ENCODE peak calls at places on chromosome 9, in four cellular contexts. One of them, this sample, is unnamed. For H3K4me1 and H3K9me3, the result is how much of the 10 kb centered on the place peaks cover.

GRCh38 chr9:677461-678097 is 163.9 kb upstream of the DMRT1 start:
- DNase-seq in esophagus squamous epithelium: no peak
- DNase-seq in gastrocnemius medialis: no peak
- DNase-seq in stomach: no peak
- DNase-seq in this sample: no peak

GRCh38 chr9:129761901-129762359 is 9.1 kb upstream of the PTGES start:
- DNase-seq in esophagus squamous epithelium: no peak
- DNase-seq in gastrocnemius medialis: no peak
- DNase-seq in stomach: no peak
- DNase-seq in this sample: no peak

GRCh38 chr9:21989440-21990189 is 4.6 kb downstream of the CDKN2A start:
- DNase-seq in gastrocnemius medialis: no peak
- DNase-seq in esophagus squamous epithelium: no peak
- DNase-seq in stomach: no peak
- DNase-seq in this sample: no peak

GRCh38 chr9:117008461-117008860 is 321.4 kb downstream of the TRIM32 start:
- DNase-seq in esophagus squamous epithelium: no peak
- DNase-seq in gastrocnemius medialis: no peak
- DNase-seq in stomach: no peak
- DNase-seq in this sample: no peak

GRCh38 chr9:133702798-133703570 is 35.2 kb downstream of the SARDH start:
- DNase-seq in stomach: no peak
- DNase-seq in esophagus squamous epithelium: no peak
- DNase-seq in gastrocnemius medialis: no peak
- DNase-seq in this sample: no peak

GRCh38 chr9:20630241-20630943 is 8.1 kb upstream of the MLLT3 start:
- DNase-seq in gastrocnemius medialis: no peak
- DNase-seq in stomach: no peak
- DNase-seq in esophagus squamous epithelium: no peak
- DNase-seq in this sample: no peak

GRCh38 chr9:124390812-124391658 is 24.2 kb downstream of the PSMB7 start:
- DNase-seq in esophagus squamous epithelium: no peak
- DNase-seq in stomach: no peak
- DNase-seq in gastrocnemius medialis: no peak
- DNase-seq in this sample: no peak

GRCh38 chr9:37840560-37841194 is 40.1 kb downstream of the DCAF10 start:
- DNase-seq in stomach: no peak
- DNase-seq in gastrocnemius medialis: no peak
- DNase-seq in esophagus squamous epithelium: no peak
- DNase-seq in this sample: no peak

GRCh38 chr9:104982543-104982942 is 54.6 kb upstream of the ABCA1 start:
- DNase-seq in esophagus squamous epithelium: no peak
- DNase-seq in gastrocnemius medialis: no peak
- DNase-seq in stomach: peak
- DNase-seq in this sample: no peak

GRCh38 chr9:73151653-73152382 is at the start of gene ANXA1:
- DNase-seq in gastrocnemius medialis: no peak
- DNase-seq in stomach: no peak
- DNase-seq in esophagus squamous epithelium: no peak
- DNase-seq in this sample: no peak

GRCh38 chr9:4850611-4851010 is 57.9 kb downstream of the RCL1 start:
- DNase-seq in gastrocnemius medialis: peak
- DNase-seq in esophagus squamous epithelium: no peak
- DNase-seq in stomach: no peak
- DNase-seq in this sample: no peak

GRCh38 chr9:120730661-120731514 is 16.6 kb upstream of the MEGF9 start:
- DNase-seq in esophagus squamous epithelium: no peak
- DNase-seq in gastrocnemius medialis: no peak
- DNase-seq in stomach: peak
- DNase-seq in this sample: no peak

GRCh38 chr9:1456301-1456999 is 406.3 kb downstream of the DMRT2 start:
- DNase-seq in esophagus squamous epithelium: no peak
- DNase-seq in stomach: no peak
- DNase-seq in gastrocnemius medialis: no peak
- DNase-seq in this sample: no peak

GRCh38 chr9:4349841-4350418 is 50.1 kb upstream of the GLIS3 start:
- DNase-seq in esophagus squamous epithelium: no peak
- DNase-seq in stomach: no peak
- DNase-seq in gastrocnemius medialis: no peak
- DNase-seq in this sample: no peak

GRCh38 chr9:123216387-123216786 is 52.0 kb downstream of the STRBP start:
- DNase-seq in gastrocnemius medialis: no peak
- DNase-seq in stomach: no peak
- DNase-seq in esophagus squamous epithelium: no peak
- DNase-seq in this sample: no peak

GRCh38 chr9:93098236-93098946 is 2.4 kb downstream of the CARD19 start:
- DNase-seq in stomach: peak
- DNase-seq in gastrocnemius medialis: peak
- DNase-seq in esophagus squamous epithelium: peak
- DNase-seq in this sample: no peak

GRCh38 chr9:35258665-35259474 is 97.1 kb downstream of the UNC13B start:
- DNase-seq in esophagus squamous epithelium: no peak
- DNase-seq in gastrocnemius medialis: peak
- DNase-seq in stomach: peak
- DNase-seq in this sample: peak

GRCh38 chr9:115169003-115169402 is 51.0 kb upstream of the TNC start:
- DNase-seq in gastrocnemius medialis: no peak
- DNase-seq in esophagus squamous epithelium: no peak
- DNase-seq in stomach: no peak
- DNase-seq in this sample: no peak

GRCh38 chr9:115164511-115164974 is 46.6 kb upstream of the TNC start:
- DNase-seq in stomach: no peak
- DNase-seq in esophagus squamous epithelium: no peak
- DNase-seq in gastrocnemius medialis: no peak
- DNase-seq in this sample: no peak

GRCh38 chr9:115162946-115163345 is 45.0 kb upstream of the TNC start:
- DNase-seq in stomach: no peak
- DNase-seq in gastrocnemius medialis: no peak
- DNase-seq in esophagus squamous epithelium: no peak
- DNase-seq in this sample: no peak

GRCh38 chr9:115167175-115167574 is 49.2 kb upstream of the TNC start:
- DNase-seq in gastrocnemius medialis: no peak
- DNase-seq in stomach: no peak
- DNase-seq in esophagus squamous epithelium: no peak
- DNase-seq in this sample: no peak

GRCh38 chr9:115165233-115165632 is 47.3 kb upstream of the TNC start:
- DNase-seq in esophagus squamous epithelium: no peak
- DNase-seq in stomach: no peak
- DNase-seq in gastrocnemius medialis: no peak
- DNase-seq in this sample: no peak
- H3K4me1 ChIP-seq in esophagus squamous epithelium: under half
- H3K4me1 ChIP-seq in stomach: under half
- H3K4me1 ChIP-seq in gastrocnemius medialis: under half
- H3K4me1 ChIP-seq in this sample: under half

GRCh38 chr9:2780326-2780725 is 63.0 kb downstream of the KCNV2 start:
- DNase-seq in stomach: no peak
- DNase-seq in esophagus squamous epithelium: no peak
- DNase-seq in gastrocnemius medialis: no peak
- DNase-seq in this sample: no peak

GRCh38 chr9:2781336-2781735 is 62.6 kb downstream of the PUM3 start:
- DNase-seq in stomach: no peak
- DNase-seq in gastrocnemius medialis: no peak
- DNase-seq in esophagus squamous epithelium: no peak
- DNase-seq in this sample: no peak

GRCh38 chr9:2780846-2781245 is 63.0 kb downstream of the PUM3 start:
- DNase-seq in gastrocnemius medialis: no peak
- DNase-seq in esophagus squamous epithelium: no peak
- DNase-seq in stomach: no peak
- DNase-seq in this sample: no peak

GRCh38 chr9:2777454-2777853 is 60.1 kb downstream of the KCNV2 start:
- DNase-seq in esophagus squamous epithelium: no peak
- DNase-seq in stomach: no peak
- DNase-seq in gastrocnemius medialis: no peak
- DNase-seq in this sample: no peak

DNA sequence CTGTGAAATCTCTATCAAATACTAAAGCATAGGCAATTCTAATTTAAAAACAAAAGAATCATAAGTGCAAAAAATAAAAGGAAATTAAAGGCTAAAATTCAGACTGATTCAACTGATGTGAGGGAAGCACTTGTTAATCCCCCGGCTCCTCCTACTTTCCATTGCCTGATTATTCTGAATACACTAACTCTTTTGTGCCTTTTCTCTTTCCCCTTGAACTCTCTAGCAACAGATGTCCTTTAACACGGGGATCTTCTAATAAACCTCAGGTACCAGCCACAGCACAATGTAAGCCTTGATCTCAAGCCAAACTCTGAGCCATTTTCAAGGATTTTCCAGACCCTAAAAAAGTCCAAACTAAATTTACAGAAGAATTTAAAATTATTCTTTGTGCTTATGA is 61.5 kb downstream of the KCNV2 start:
- DNase-seq in gastrocnemius medialis: no peak
- DNase-seq in stomach: no peak
- DNase-seq in esophagus squamous epithelium: no peak
- DNase-seq in this sample: no peak
- H3K9me3 ChIP-seq in gastrocnemius medialis: under half
- H3K9me3 ChIP-seq in stomach: under half
- H3K9me3 ChIP-seq in esophagus squamous epithelium: under half
- H3K9me3 ChIP-seq in this sample: under half

GRCh38 chr9:110765926-110766325 is 97.3 kb downstream of the MUSK start:
- DNase-seq in stomach: no peak
- DNase-seq in esophagus squamous epithelium: no peak
- DNase-seq in gastrocnemius medialis: no peak
- DNase-seq in this sample: no peak

GRCh38 chr9:110763568-110763967 is 95.0 kb downstream of the MUSK start:
- DNase-seq in stomach: no peak
- DNase-seq in esophagus squamous epithelium: no peak
- DNase-seq in gastrocnemius medialis: no peak
- DNase-seq in this sample: no peak

GRCh38 chr9:110762783-110763182 is 94.2 kb downstream of the MUSK start:
- DNase-seq in stomach: no peak
- DNase-seq in esophagus squamous epithelium: no peak
- DNase-seq in gastrocnemius medialis: no peak
- DNase-seq in this sample: no peak

GRCh38 chr9:110767559-110768063 is 99.0 kb downstream of the MUSK start:
- DNase-seq in gastrocnemius medialis: peak
- DNase-seq in stomach: no peak
- DNase-seq in esophagus squamous epithelium: no peak
- DNase-seq in this sample: no peak

GRCh38 chr9:110764006-110764405 is 95.4 kb downstream of the MUSK start:
- DNase-seq in gastrocnemius medialis: no peak
- DNase-seq in stomach: no peak
- DNase-seq in esophagus squamous epithelium: no peak
- DNase-seq in this sample: no peak
- H3K4me1 ChIP-seq in gastrocnemius medialis: under half
- H3K4me1 ChIP-seq in stomach: under half
- H3K4me1 ChIP-seq in esophagus squamous epithelium: under half
- H3K4me1 ChIP-seq in this sample: under half

GRCh38 chr9:98642661-98643312 is 65.9 kb downstream of the GABBR2 start:
- DNase-seq in esophagus squamous epithelium: no peak
- DNase-seq in stomach: no peak
- DNase-seq in gastrocnemius medialis: no peak
- DNase-seq in this sample: peak

GRCh38 chr9:98640394-98640793 is 68.3 kb downstream of the GABBR2 start:
- DNase-seq in gastrocnemius medialis: no peak
- DNase-seq in stomach: no peak
- DNase-seq in esophagus squamous epithelium: no peak
- DNase-seq in this sample: no peak

GRCh38 chr9:98644011-98644410 is 64.7 kb downstream of the GABBR2 start:
- DNase-seq in esophagus squamous epithelium: no peak
- DNase-seq in stomach: no peak
- DNase-seq in gastrocnemius medialis: no peak
- DNase-seq in this sample: no peak

GRCh38 chr9:98639133-98639532 is 69.6 kb downstream of the GABBR2 start:
- DNase-seq in esophagus squamous epithelium: no peak
- DNase-seq in gastrocnemius medialis: no peak
- DNase-seq in stomach: no peak
- DNase-seq in this sample: no peak

GRCh38 chr9:98641675-98642074 is 67.1 kb downstream of the GABBR2 start:
- DNase-seq in stomach: no peak
- DNase-seq in esophagus squamous epithelium: no peak
- DNase-seq in gastrocnemius medialis: no peak
- DNase-seq in this sample: no peak
- H3K9me3 ChIP-seq in stomach: under half
- H3K9me3 ChIP-seq in esophagus squamous epithelium: under half
- H3K9me3 ChIP-seq in gastrocnemius medialis: under half
- H3K9me3 ChIP-seq in this sample: under half

DNA sequence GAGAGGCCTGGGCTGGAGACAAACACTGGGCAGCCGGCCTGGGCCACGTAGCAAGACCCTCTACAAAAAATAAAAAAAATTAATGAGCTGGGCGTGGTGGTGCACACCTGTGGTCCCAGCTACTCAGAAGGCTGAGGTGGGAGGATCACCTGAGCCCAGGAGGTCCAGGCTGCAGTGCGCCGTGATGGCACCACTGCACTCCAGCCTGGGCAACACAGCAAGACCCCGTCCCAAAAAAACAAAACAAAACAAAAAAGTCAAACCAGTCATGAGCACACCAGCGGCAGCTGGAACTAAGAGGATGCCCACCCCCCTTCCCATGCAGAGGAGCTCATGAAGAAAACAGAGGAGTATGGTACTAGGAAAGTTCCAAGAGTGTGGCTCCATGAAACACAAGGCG is 2.2 kb upstream of the UBAC1 start:
- DNase-seq in stomach: no peak
- DNase-seq in gastrocnemius medialis: no peak
- DNase-seq in esophagus squamous epithelium: no peak
- DNase-seq in this sample: no peak
- H3K4me1 ChIP-seq in stomach: under half
- H3K4me1 ChIP-seq in gastrocnemius medialis: under half
- H3K4me1 ChIP-seq in esophagus squamous epithelium: under half
- H3K4me1 ChIP-seq in this sample: under half

DNA sequence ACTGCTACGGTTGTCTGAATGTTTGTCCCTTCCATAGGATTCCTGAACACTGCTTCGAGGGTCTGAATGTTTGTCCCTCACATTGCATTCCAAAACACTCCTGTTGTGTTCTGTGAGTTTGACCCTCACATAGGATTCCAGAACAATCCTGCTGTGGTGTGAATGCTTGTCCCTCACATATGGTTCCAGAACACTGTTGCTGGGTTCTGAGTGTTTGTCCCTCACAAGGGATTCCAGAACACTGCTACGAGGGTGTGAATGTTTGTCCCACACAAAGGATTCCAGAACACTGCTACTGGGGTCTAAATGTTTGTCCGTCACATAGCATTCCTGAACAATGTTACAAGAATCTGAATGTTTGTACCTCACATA is 201.2 kb downstream of the FOXD4L6 start:
- DNase-seq in esophagus squamous epithelium: no peak
- DNase-seq in gastrocnemius medialis: no peak
- DNase-seq in stomach: no peak
- DNase-seq in this sample: no peak
- H3K9me3 ChIP-seq in esophagus squamous epithelium: half or more
- H3K9me3 ChIP-seq in gastrocnemius medialis: under half
- H3K9me3 ChIP-seq in stomach: half or more
- H3K9me3 ChIP-seq in this sample: under half

GRCh38 chr9:14277761-14278160 is 36.2 kb downstream of the NFIB start:
- DNase-seq in esophagus squamous epithelium: no peak
- DNase-seq in stomach: no peak
- DNase-seq in gastrocnemius medialis: no peak
- DNase-seq in this sample: no peak
- H3K4me1 ChIP-seq in esophagus squamous epithelium: under half
- H3K4me1 ChIP-seq in stomach: half or more
- H3K4me1 ChIP-seq in gastrocnemius medialis: half or more
- H3K4me1 ChIP-seq in this sample: under half